ENCODE peak calls at places on chromosomes 5 and 9, in nine cellular contexts. G is endodermal cell; O is lower lobe of right lung; L is esophagus squamous epithelium; M is caudate nucleus; A is cardiac muscle cell; B is uterus; P is mammary epithelial cell; F is CD4-positive, CD25-positive, alpha-beta regulatory T cell. K is an unnamed sample.

GRCh38 chr5:72163349-72163983 is 56.2 kb downstream of the MAP1B start:
- DNase-seq in G (no peak), O (no peak), L (no peak), M (no peak), A (no peak), B (no peak), P (no peak), F (no peak), K (no peak)

GRCh38 chr5:117547192-117547591 is 972.6 kb upstream of the SEMA6A start:
- DNase-seq in G (no peak), O (no peak), L (no peak), M (no peak), A (no peak), B (no peak), P (peak; percentile 14), F (no peak), K (no peak)

GRCh38 chr5:123125172-123125508 is 36.1 kb downstream of the PRDM6 start:
- DNase-seq in G (no peak), O (no peak), L (no peak), M (no peak), A (no peak), B (no peak), P (no peak), F (no peak), K (no peak)

GRCh38 chr9:129081388-129081889 is 528 bp downstream of the DOLPP1 start:
- DNase-seq in G (no peak), O (peak; percentile 66), L (no peak), M (no peak), A (no peak), B (no peak), P (no peak), F (no peak), K (no peak)

GRCh38 chr5:180641566-180641900 is 7.9 kb downstream of the FLT4 start:
- DNase-seq in G (peak; percentile 39), O (no peak), L (no peak), M (no peak), A (no peak), B (peak; percentile 5), P (no peak), F (no peak), K (no peak)

GRCh38 chr5:75067434-75067833 is 15.1 kb upstream of the GCNT4 start:
- DNase-seq in G (no peak), O (no peak), L (no peak), M (no peak), A (no peak), B (no peak), P (no peak), F (no peak), K (no peak)

GRCh38 chr5:1538741-1539392 is 15.1 kb upstream of the LPCAT1 start:
- DNase-seq in G (no peak), O (no peak), L (no peak), M (no peak), A (no peak), B (no peak), P (no peak), F (no peak), K (no peak)

GRCh38 chr9:13369426-13369825 is 89.9 kb upstream of the MPDZ start:
- DNase-seq in G (no peak), O (no peak), L (no peak), M (no peak), A (no peak), B (no peak), P (no peak), F (no peak), K (no peak)

GRCh38 chr9:5509573-5509972 is 758 bp upstream of the PDCD1LG2 start:
- DNase-seq in G (no peak), O (no peak), L (no peak), M (no peak), A (peak; percentile 92), B (no peak), P (peak; percentile 80), F (no peak), K (no peak)

GRCh38 chr5:132277971-132278964 is 15.9 kb upstream of the SLC22A4 start:
- DNase-seq in G (peak; percentile 75), O (no peak), L (no peak), M (no peak), A (no peak), B (peak; percentile 10), P (no peak), F (no peak), K (no peak)

GRCh38 chr5:53194086-53194485 is 84.5 kb upstream of the MOCS2 start:
- DNase-seq in G (no peak), O (no peak), L (no peak), M (no peak), A (no peak), B (no peak), P (no peak), F (no peak), K (no peak)

GRCh38 chr5:73496984-73497457 is 1.2 kb upstream of the BTF3 start:
- DNase-seq in G (no peak), O (no peak), L (no peak), M (no peak), A (peak; percentile 67), B (no peak), P (peak; percentile 73), F (no peak), K (no peak)

GRCh38 chr5:173963107-173963506 is 25.9 kb upstream of the C5orf47 start:
- DNase-seq in G (no peak), O (no peak), L (no peak), M (peak; percentile 63), A (peak; percentile 43), B (no peak), P (peak; percentile 56), F (no peak), K (no peak)

GRCh38 chr5:53386341-53386740 is 94.1 kb upstream of the FST start:
- DNase-seq in G (no peak), O (no peak), L (no peak), M (no peak), A (no peak), B (no peak), P (no peak), F (no peak), K (no peak)

DNA sequence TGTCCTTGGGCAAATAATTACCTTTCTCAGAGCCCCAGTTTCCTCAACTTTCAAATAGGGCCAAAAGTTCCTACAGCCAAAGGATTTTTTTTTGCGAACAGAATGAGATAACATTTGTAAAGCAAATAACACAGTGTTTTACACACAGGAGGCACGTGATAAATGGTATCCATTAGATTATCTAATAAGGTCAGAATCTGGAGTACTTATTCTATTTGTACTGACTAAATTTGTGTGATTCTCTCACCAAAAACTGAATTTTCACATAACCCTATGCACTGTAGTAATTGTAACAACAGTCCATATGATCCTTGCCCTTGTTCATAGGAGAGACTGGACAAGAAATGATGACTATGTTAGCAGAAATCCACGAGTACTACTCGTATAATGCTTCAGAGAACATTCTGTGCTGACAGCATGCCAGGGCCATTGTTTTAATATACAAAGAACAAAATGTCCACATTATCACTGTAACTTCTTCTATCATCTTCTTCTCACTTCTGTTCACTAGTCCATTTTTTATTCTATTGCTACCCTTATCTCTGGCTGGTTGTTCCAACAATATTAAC is 13.9 kb upstream of the FEM1C start:
- DNase-seq in G (no peak), O (no peak), L (no peak), M (no peak), A (peak; percentile 48), B (no peak), P (no peak), F (no peak), K (no peak)
- H3K27ac ChIP-seq in G (no peak overlapping the region), O (peak overlapping the region; percentile 48), L (peak overlapping the region; percentile 70), M (no peak overlapping the region), A (no peak overlapping the region), B (no peak overlapping the region), P (no peak overlapping the region), F (no peak overlapping the region), K (no peak overlapping the region)

GRCh38 chr9:105038057-105038456 is 110.1 kb upstream of the ABCA1 start:
- DNase-seq in G (no peak), O (no peak), L (no peak), M (no peak), A (no peak), B (no peak), P (no peak), F (no peak), K (no peak)
- H3K27ac ChIP-seq in G (no peak overlapping the region), O (no peak overlapping the region), L (no peak overlapping the region), M (no peak overlapping the region), A (no peak overlapping the region), B (no peak overlapping the region), P (no peak overlapping the region), F (no peak overlapping the region), K (no peak overlapping the region)

GRCh38 chr5:175284806-175285205 is 159.2 kb downstream of the DRD1 start:
- DNase-seq in G (no peak), O (no peak), L (no peak), M (no peak), A (no peak), B (no peak), P (no peak), F (no peak), K (no peak)

GRCh38 chr5:175281257-175281656 is 162.7 kb downstream of the DRD1 start:
- DNase-seq in G (no peak), O (no peak), L (no peak), M (no peak), A (no peak), B (no peak), P (no peak), F (no peak), K (no peak)

GRCh38 chr5:175279506-175279905 is 164.5 kb downstream of the DRD1 start:
- DNase-seq in G (no peak), O (no peak), L (no peak), M (no peak), A (no peak), B (no peak), P (no peak), F (no peak), K (no peak)

GRCh38 chr5:175282611-175283225 is 161.3 kb downstream of the DRD1 start:
- DNase-seq in G (no peak), O (no peak), L (no peak), M (no peak), A (no peak), B (no peak), P (no peak), F (no peak), K (no peak)

GRCh38 chr5:175281714-175282113 is 162.3 kb downstream of the DRD1 start:
- DNase-seq in G (no peak), O (no peak), L (no peak), M (no peak), A (no peak), B (no peak), P (no peak), F (no peak), K (no peak)
- H3K27ac ChIP-seq in G (no peak overlapping the region), O (no peak overlapping the region), L (no peak overlapping the region), M (no peak overlapping the region), A (no peak overlapping the region), B (no peak overlapping the region), P (no peak overlapping the region), F (no peak overlapping the region), K (no peak overlapping the region)

DNA sequence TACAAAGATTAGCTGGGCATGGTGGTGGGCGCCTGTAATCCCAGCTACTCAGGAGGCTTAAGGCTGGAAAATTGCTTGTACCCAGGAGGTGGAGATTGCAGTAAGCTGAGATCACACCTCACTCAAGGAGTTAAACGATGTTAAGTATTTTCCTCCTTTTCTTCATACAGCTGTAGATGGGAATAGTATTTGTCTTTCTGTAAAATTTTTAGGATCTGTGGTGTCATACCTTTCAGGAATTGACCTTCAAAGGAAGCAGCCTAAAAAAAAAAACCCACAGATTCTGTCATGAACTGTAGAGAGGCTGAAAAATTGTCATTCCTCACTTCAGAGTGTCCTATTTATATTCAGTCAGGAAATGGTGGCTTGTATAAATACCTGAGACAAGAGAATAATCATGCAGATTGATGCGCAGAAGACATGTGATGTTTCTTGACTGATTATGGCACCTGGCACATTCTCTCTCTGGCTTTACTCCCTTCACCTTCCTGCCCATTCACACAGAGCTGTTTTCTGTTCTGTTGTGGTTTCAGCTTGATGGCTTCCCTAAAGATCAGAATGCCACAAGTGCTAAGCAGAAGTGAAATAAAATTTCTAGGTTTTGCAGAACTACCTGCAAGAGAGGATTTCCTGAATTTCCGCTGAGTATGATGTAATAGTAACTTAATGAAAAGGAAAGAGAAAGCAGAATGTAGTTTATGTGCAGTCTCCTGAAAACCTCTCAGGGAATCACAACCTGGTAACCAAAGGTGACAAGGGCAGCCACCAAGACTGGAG is 3.8 kb downstream of the IFNA1 start:
- DNase-seq in G (no peak), O (no peak), L (no peak), M (no peak), A (no peak), B (no peak), P (no peak), F (peak; percentile 24), K (peak; percentile 65)
- H3K27ac ChIP-seq in G (no peak overlapping the region), O (no peak overlapping the region), L (no peak overlapping the region), M (no peak overlapping the region), A (no peak overlapping the region), B (no peak overlapping the region), P (no peak overlapping the region), F (no peak overlapping the region), K (no peak overlapping the region)